ENCODE peak calls at places on chromosomes 13 and 19, in eight cellular contexts. One of them, this sample, is unnamed.
A peak's percentile ranks its signal among the peaks of the same experiment; 100 is the strongest.

GRCh38 chr19:2484178-2484937 is 8.4 kb downstream of the GADD45B start:
- DNase-seq in transverse colon: no peak
- DNase-seq in AG10803: no peak
- DNase-seq in stomach: no peak
- DNase-seq in thoracic aorta: no peak
- DNase-seq in cardiac fibroblast: no peak
- DNase-seq in psoas muscle: no peak
- DNase-seq in left ventricle myocardium inferior: no peak
- DNase-seq in this sample: no peak

GRCh38 chr13:27973956-27974662 is 5.0 kb upstream of the CDX2 start:
- DNase-seq in stomach: peak; percentile 11
- DNase-seq in cardiac fibroblast: no peak
- DNase-seq in AG10803: no peak
- DNase-seq in transverse colon: no peak
- DNase-seq in left ventricle myocardium inferior: no peak
- DNase-seq in thoracic aorta: no peak
- DNase-seq in psoas muscle: no peak
- DNase-seq in this sample: no peak

GRCh38 chr19:3012522-3013260 is 16.4 kb downstream of the TLE2 start:
- DNase-seq in thoracic aorta: no peak
- DNase-seq in stomach: no peak
- DNase-seq in psoas muscle: no peak
- DNase-seq in cardiac fibroblast: peak; percentile 18
- DNase-seq in left ventricle myocardium inferior: no peak
- DNase-seq in transverse colon: no peak
- DNase-seq in AG10803: no peak
- DNase-seq in this sample: no peak

GRCh38 chr13:39253774-39254173 is 215.5 kb downstream of the NHLRC3 start:
- DNase-seq in cardiac fibroblast: peak; percentile 27
- DNase-seq in AG10803: peak; percentile 3
- DNase-seq in stomach: no peak
- DNase-seq in transverse colon: no peak
- DNase-seq in psoas muscle: no peak
- DNase-seq in thoracic aorta: no peak
- DNase-seq in left ventricle myocardium inferior: no peak
- DNase-seq in this sample: peak; percentile 24

GRCh38 chr19:53374288-53374687 is 8.8 kb downstream of the ZNF525 start:
- DNase-seq in thoracic aorta: no peak
- DNase-seq in left ventricle myocardium inferior: no peak
- DNase-seq in transverse colon: no peak
- DNase-seq in stomach: no peak
- DNase-seq in cardiac fibroblast: no peak
- DNase-seq in AG10803: no peak
- DNase-seq in psoas muscle: no peak
- DNase-seq in this sample: no peak

GRCh38 chr19:16139752-16140151 is 3.7 kb upstream of the HSH2D start:
- DNase-seq in AG10803: no peak
- DNase-seq in cardiac fibroblast: no peak
- DNase-seq in thoracic aorta: no peak
- DNase-seq in transverse colon: peak; percentile 68
- DNase-seq in stomach: no peak
- DNase-seq in left ventricle myocardium inferior: no peak
- DNase-seq in psoas muscle: no peak
- DNase-seq in this sample: no peak

GRCh38 chr13:78650725-78651083 is 8.3 kb downstream of the OBI1 start:
- DNase-seq in transverse colon: no peak
- DNase-seq in psoas muscle: no peak
- DNase-seq in AG10803: no peak
- DNase-seq in stomach: no peak
- DNase-seq in thoracic aorta: no peak
- DNase-seq in left ventricle myocardium inferior: no peak
- DNase-seq in cardiac fibroblast: no peak
- DNase-seq in this sample: no peak

GRCh38 chr19:15934332-15935078 is at the start of gene CYP4F11:
- DNase-seq in AG10803: no peak
- DNase-seq in cardiac fibroblast: peak; percentile 5
- DNase-seq in thoracic aorta: peak; percentile 42
- DNase-seq in stomach: peak; percentile 96
- DNase-seq in left ventricle myocardium inferior: peak; percentile 73
- DNase-seq in transverse colon: peak; percentile 95
- DNase-seq in psoas muscle: peak; percentile 63
- DNase-seq in this sample: no peak

GRCh38 chr19:51689751-51690358 is 3.3 kb upstream of the SPACA6 start:
- DNase-seq in stomach: no peak
- DNase-seq in thoracic aorta: no peak
- DNase-seq in left ventricle myocardium inferior: peak; percentile 53
- DNase-seq in transverse colon: peak; percentile 28
- DNase-seq in psoas muscle: peak; percentile 52
- DNase-seq in AG10803: peak; percentile 35
- DNase-seq in cardiac fibroblast: peak; percentile 68
- DNase-seq in this sample: peak; percentile 64

GRCh38 chr13:75762066-75762937 is 126.2 kb downstream of the LMO7 start:
- DNase-seq in psoas muscle: no peak
- DNase-seq in AG10803: no peak
- DNase-seq in thoracic aorta: no peak
- DNase-seq in stomach: peak; percentile 26
- DNase-seq in left ventricle myocardium inferior: no peak
- DNase-seq in cardiac fibroblast: peak; percentile 22
- DNase-seq in transverse colon: no peak
- DNase-seq in this sample: no peak

GRCh38 chr13:93476175-93476574 is 249.6 kb downstream of the GPC6 start:
- DNase-seq in thoracic aorta: no peak
- DNase-seq in stomach: no peak
- DNase-seq in AG10803: peak; percentile 80
- DNase-seq in psoas muscle: no peak
- DNase-seq in left ventricle myocardium inferior: no peak
- DNase-seq in transverse colon: no peak
- DNase-seq in cardiac fibroblast: peak; percentile 70
- DNase-seq in this sample: peak; percentile 65

GRCh38 chr13:24624801-24625231 is 55.4 kb upstream of the ATP12A start:
- DNase-seq in psoas muscle: no peak
- DNase-seq in thoracic aorta: no peak
- DNase-seq in stomach: peak; percentile 17
- DNase-seq in cardiac fibroblast: peak; percentile 15
- DNase-seq in transverse colon: no peak
- DNase-seq in left ventricle myocardium inferior: no peak
- DNase-seq in AG10803: no peak
- DNase-seq in this sample: no peak

GRCh38 chr19:51647318-51647717 is 693 bp upstream of the SIGLEC14 start:
- DNase-seq in transverse colon: no peak
- DNase-seq in stomach: no peak
- DNase-seq in AG10803: no peak
- DNase-seq in cardiac fibroblast: no peak
- DNase-seq in left ventricle myocardium inferior: no peak
- DNase-seq in thoracic aorta: no peak
- DNase-seq in psoas muscle: no peak
- DNase-seq in this sample: no peak

GRCh38 chr19:33175886-33176669 is 18.1 kb upstream of the LRP3 start:
- DNase-seq in cardiac fibroblast: peak; percentile 50
- DNase-seq in stomach: no peak
- DNase-seq in psoas muscle: no peak
- DNase-seq in transverse colon: no peak
- DNase-seq in thoracic aorta: no peak
- DNase-seq in left ventricle myocardium inferior: no peak
- DNase-seq in AG10803: peak; percentile 37
- DNase-seq in this sample: peak; percentile 43

GRCh38 chr13:109224033-109224432 is 562.4 kb downstream of the IRS2 start:
- DNase-seq in stomach: no peak
- DNase-seq in psoas muscle: no peak
- DNase-seq in cardiac fibroblast: no peak
- DNase-seq in thoracic aorta: no peak
- DNase-seq in left ventricle myocardium inferior: no peak
- DNase-seq in transverse colon: no peak
- DNase-seq in AG10803: no peak
- DNase-seq in this sample: no peak

GRCh38 chr19:53545271-53546065 is 7.5 kb downstream of the ZNF331 start:
- DNase-seq in psoas muscle: peak; percentile 17
- DNase-seq in transverse colon: no peak
- DNase-seq in stomach: no peak
- DNase-seq in AG10803: peak; percentile 90
- DNase-seq in left ventricle myocardium inferior: no peak
- DNase-seq in thoracic aorta: no peak
- DNase-seq in cardiac fibroblast: peak; percentile 26
- DNase-seq in this sample: no peak

GRCh38 chr13:75494491-75494890 is 12.5 kb upstream of the TBC1D4 start:
- DNase-seq in thoracic aorta: no peak
- DNase-seq in left ventricle myocardium inferior: no peak
- DNase-seq in stomach: no peak
- DNase-seq in transverse colon: no peak
- DNase-seq in AG10803: no peak
- DNase-seq in psoas muscle: no peak
- DNase-seq in cardiac fibroblast: peak; percentile 19
- DNase-seq in this sample: no peak

GRCh38 chr13:112616586-112617381 is 28.8 kb upstream of the TUBGCP3 start:
- DNase-seq in transverse colon: no peak
- DNase-seq in stomach: no peak
- DNase-seq in cardiac fibroblast: peak; percentile 64
- DNase-seq in psoas muscle: no peak
- DNase-seq in left ventricle myocardium inferior: no peak
- DNase-seq in AG10803: peak; percentile 48
- DNase-seq in thoracic aorta: no peak
- DNase-seq in this sample: peak; percentile 59

GRCh38 chr13:51856027-51856736 is 5.6 kb upstream of the CCDC70 start:
- DNase-seq in psoas muscle: no peak
- DNase-seq in stomach: no peak
- DNase-seq in left ventricle myocardium inferior: no peak
- DNase-seq in AG10803: no peak
- DNase-seq in cardiac fibroblast: no peak
- DNase-seq in thoracic aorta: no peak
- DNase-seq in transverse colon: peak; percentile 38
- DNase-seq in this sample: no peak

GRCh38 chr19:5231857-5232503 is 108.6 kb downstream of the PTPRS start:
- DNase-seq in transverse colon: no peak
- DNase-seq in thoracic aorta: no peak
- DNase-seq in cardiac fibroblast: no peak
- DNase-seq in psoas muscle: no peak
- DNase-seq in stomach: no peak
- DNase-seq in left ventricle myocardium inferior: no peak
- DNase-seq in AG10803: peak; percentile 5
- DNase-seq in this sample: peak; percentile 19

GRCh38 chr19:3507371-3508120 is 1.4 kb downstream of the FZR1 start:
- DNase-seq in transverse colon: peak; percentile 46
- DNase-seq in cardiac fibroblast: no peak
- DNase-seq in stomach: peak; percentile 35
- DNase-seq in psoas muscle: no peak
- DNase-seq in left ventricle myocardium inferior: no peak
- DNase-seq in AG10803: no peak
- DNase-seq in thoracic aorta: no peak
- DNase-seq in this sample: no peak

GRCh38 chr13:97953376-97953970 is at the start of gene IPO5:
- DNase-seq in cardiac fibroblast: no peak
- DNase-seq in left ventricle myocardium inferior: no peak
- DNase-seq in thoracic aorta: no peak
- DNase-seq in psoas muscle: no peak
- DNase-seq in AG10803: peak; percentile 75
- DNase-seq in stomach: no peak
- DNase-seq in transverse colon: no peak
- DNase-seq in this sample: no peak

GRCh38 chr13:110860986-110861385 is 53.9 kb downstream of the ANKRD10 start:
- DNase-seq in AG10803: no peak
- DNase-seq in thoracic aorta: no peak
- DNase-seq in left ventricle myocardium inferior: no peak
- DNase-seq in stomach: no peak
- DNase-seq in psoas muscle: no peak
- DNase-seq in cardiac fibroblast: no peak
- DNase-seq in transverse colon: no peak
- DNase-seq in this sample: no peak

DNA sequence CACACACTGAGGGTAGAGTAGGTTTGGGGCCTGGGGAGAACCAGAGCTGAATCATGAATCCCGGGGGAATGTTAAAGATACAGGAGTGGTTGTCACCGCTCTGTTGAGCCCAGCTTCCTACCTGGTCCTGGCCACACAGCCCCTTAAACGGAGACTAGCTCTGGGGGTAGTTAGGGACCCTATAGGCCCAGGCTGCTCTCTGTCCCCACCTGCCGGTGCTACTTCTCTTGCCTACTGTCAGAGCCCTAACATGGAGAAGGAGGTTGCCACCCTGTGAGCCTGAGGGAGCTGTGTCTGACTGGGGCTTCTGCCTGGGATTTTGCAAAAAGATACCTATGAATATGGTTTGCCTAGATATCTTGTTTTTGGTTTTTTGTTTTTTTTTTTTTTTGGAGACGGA is 36.6 kb upstream of the ZNF429 start:
- DNase-seq in stomach: no peak
- DNase-seq in psoas muscle: no peak
- DNase-seq in thoracic aorta: no peak
- DNase-seq in cardiac fibroblast: no peak
- DNase-seq in transverse colon: no peak
- DNase-seq in AG10803: no peak
- DNase-seq in left ventricle myocardium inferior: no peak
- DNase-seq in this sample: no peak
- TF ChIP-seq CTCF in stomach: no peak
- TF ChIP-seq CTCF in psoas muscle: no peak
- TF ChIP-seq CTCF in thoracic aorta: no peak
- TF ChIP-seq CTCF in cardiac fibroblast: no peak
- TF ChIP-seq CTCF in transverse colon: no peak
- TF ChIP-seq CTCF in AG10803: no peak
- TF ChIP-seq CTCF in left ventricle myocardium inferior: no peak
- TF ChIP-seq CTCF in this sample: no peak

DNA sequence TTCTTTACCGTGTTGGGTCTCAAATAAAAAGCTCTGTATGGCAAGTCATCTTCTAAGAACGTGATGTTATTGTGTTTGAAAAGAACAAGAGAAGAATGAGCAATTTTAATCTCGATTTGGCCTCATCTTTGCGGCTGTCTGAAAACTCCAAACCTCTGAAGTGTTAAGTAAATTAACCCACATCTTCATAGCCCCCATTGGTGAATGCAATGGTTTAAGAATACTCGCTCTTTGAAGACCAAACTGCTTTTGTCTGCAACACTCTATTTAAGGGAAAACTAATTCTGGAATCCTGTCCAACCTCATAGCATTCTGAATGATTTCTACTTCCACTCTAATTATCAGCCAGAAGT is 56.9 kb upstream of the SCEL start:
- DNase-seq in thoracic aorta: no peak
- DNase-seq in stomach: no peak
- DNase-seq in transverse colon: no peak
- DNase-seq in left ventricle myocardium inferior: no peak
- DNase-seq in AG10803: no peak
- DNase-seq in psoas muscle: no peak
- DNase-seq in cardiac fibroblast: no peak
- DNase-seq in this sample: no peak
- H3K4me3 ChIP-seq in thoracic aorta: peak overlapping the region; percentile 77
- H3K4me3 ChIP-seq in stomach: peak overlapping the region; percentile 38
- H3K4me3 ChIP-seq in transverse colon: peak overlapping the region; percentile 19
- H3K4me3 ChIP-seq in left ventricle myocardium inferior: peak overlapping the region; percentile 62
- H3K4me3 ChIP-seq in AG10803: no peak overlapping the region
- H3K4me3 ChIP-seq in psoas muscle: peak overlapping the region; percentile 63
- H3K4me3 ChIP-seq in cardiac fibroblast: no peak overlapping the region
- H3K4me3 ChIP-seq in this sample: peak overlapping the region; percentile 61

GRCh38 chr13:46546084-46546786 is 6.7 kb upstream of the LRCH1 start:
- DNase-seq in transverse colon: no peak
- DNase-seq in psoas muscle: no peak
- DNase-seq in stomach: no peak
- DNase-seq in left ventricle myocardium inferior: no peak
- DNase-seq in cardiac fibroblast: no peak
- DNase-seq in thoracic aorta: no peak
- DNase-seq in AG10803: no peak
- DNase-seq in this sample: no peak
- TF ChIP-seq CTCF in transverse colon: no peak
- TF ChIP-seq CTCF in psoas muscle: no peak
- TF ChIP-seq CTCF in stomach: no peak
- TF ChIP-seq CTCF in left ventricle myocardium inferior: no peak
- TF ChIP-seq CTCF in cardiac fibroblast: no peak
- TF ChIP-seq CTCF in thoracic aorta: no peak
- TF ChIP-seq CTCF in AG10803: no peak
- TF ChIP-seq CTCF in this sample: no peak

GRCh38 chr19:47479701-47480503 is 4.1 kb downstream of the KPTN start:
- DNase-seq in AG10803: no peak
- DNase-seq in psoas muscle: no peak
- DNase-seq in cardiac fibroblast: peak; percentile 13
- DNase-seq in transverse colon: no peak
- DNase-seq in stomach: no peak
- DNase-seq in thoracic aorta: no peak
- DNase-seq in left ventricle myocardium inferior: no peak
- DNase-seq in this sample: no peak
- H3K4me3 ChIP-seq in AG10803: no peak overlapping the region
- H3K4me3 ChIP-seq in psoas muscle: peak overlapping the region; percentile 42
- H3K4me3 ChIP-seq in cardiac fibroblast: no peak overlapping the region
- H3K4me3 ChIP-seq in transverse colon: no peak overlapping the region
- H3K4me3 ChIP-seq in stomach: no peak overlapping the region
- H3K4me3 ChIP-seq in thoracic aorta: no peak overlapping the region
- H3K4me3 ChIP-seq in left ventricle myocardium inferior: peak overlapping the region; percentile 37
- H3K4me3 ChIP-seq in this sample: no peak overlapping the region

This sample was measured in fibroblast of pulmonary artery.